ENCODE peak calls at places on chromosome 7, in four cellular contexts. G is fibroblast of mammary gland; T is CMK; Z is effector CD8-positive, alpha-beta T cell. A is an unnamed sample.

GRCh38 chr7:82472966-82473365 is 29.4 kb upstream of the CACNA2D1 start:
- DNase-seq in Z (no peak), G (peak), T (no peak), A (no peak)

GRCh38 chr7:1466524-1467271 is 7.4 kb upstream of the MICALL2 start:
- DNase-seq in G (peak), Z (no peak), T (no peak), A (peak)

GRCh38 chr7:37376386-37376785 is 72.3 kb downstream of the ELMO1 start:
- DNase-seq in Z (no peak), T (no peak), G (peak), A (no peak)

GRCh38 chr7:5477126-5477525 is 53.5 kb upstream of the TNRC18 start:
- DNase-seq in T (no peak), Z (no peak), G (no peak), A (no peak)

GRCh38 chr7:75992083-75992755 is 2.2 kb downstream of the TMEM120A start:
- DNase-seq in Z (no peak), T (no peak), G (no peak), A (no peak)

GRCh38 chr7:193538-194256 is 1.3 kb downstream of the FAM20C start:
- DNase-seq in G (no peak), T (no peak), Z (no peak), A (peak)

GRCh38 chr7:154684651-154685563 is 318.0 kb downstream of the PAXIP1 start:
- DNase-seq in G (no peak), Z (no peak), T (no peak), A (peak)

GRCh38 chr7:55073051-55073511 is 54.3 kb downstream of the EGFR start:
- DNase-seq in T (no peak), Z (no peak), G (peak), A (no peak)

GRCh38 chr7:111708072-111708471 is 145.8 kb upstream of the IMMP2L start:
- DNase-seq in T (no peak), Z (no peak), G (peak), A (no peak)

GRCh38 chr7:101315336-101315735 is 6.3 kb downstream of the IFT22 start:
- DNase-seq in Z (peak), G (peak), T (peak), A (peak)

A was measured in left colon.